ENCODE peak calls at places on chromosomes 5 and 9, in four cellular contexts. N is iPS-NIHi11, D is WERI-Rb-1, O is heart left ventricle. L is an unnamed sample.

GRCh38 chr5:115109840-115110239 is 59.9 kb downstream of the TRIM36 start:
- DNase-seq in N (no peak), O (no peak), D (no peak), L (no peak)

GRCh38 chr5:402615-403359 is 40.2 kb upstream of the EXOC3 start:
- DNase-seq in N (no peak), D (no peak), O (no peak), L (no peak)

GRCh38 chr9:92489209-92489608 is 6.9 kb upstream of the ASPN start:
- DNase-seq in N (no peak), O (no peak), D (no peak), L (peak)

GRCh38 chr9:33489070-33489469 is 15.3 kb upstream of the NOL6 start:
- DNase-seq in N (no peak), O (no peak), D (no peak), L (peak)

GRCh38 chr9:92196400-92196799 is 81.2 kb upstream of the SPTLC1 start:
- DNase-seq in O (no peak), D (no peak), N (no peak), L (no peak)

GRCh38 chr5:122694884-122695283 is 80.0 kb upstream of the SNX2 start:
- DNase-seq in O (no peak), N (no peak), D (no peak), L (no peak)

GRCh38 chr5:1294839-1295649 is at the start of gene TERT:
- DNase-seq in D (peak), N (peak), O (no peak), L (no peak)

GRCh38 chr5:142722896-142723295 is 37.0 kb upstream of the FGF1 start:
- DNase-seq in N (no peak), O (no peak), D (no peak), L (no peak)

GRCh38 chr5:56501949-56502557 is 268.9 kb upstream of the ANKRD55 start:
- DNase-seq in N (no peak), O (no peak), D (no peak), L (no peak)